ENCODE peak calls at places on chromosomes 4 and X, in five cellular contexts. N is A549, S is GM12878, V is endothelial cell of umbilical vein, I is K562. A is an unnamed sample.

GRCh38 chrX:23820235-23820782 is 37.3 kb downstream of the SAT1 start:
- DNase-seq in N (no peak), S (no peak), V (no peak), I (no peak), A (no peak)

GRCh38 chr4:113979973-113980615 is 647 bp upstream of the ARSJ start:
- DNase-seq in N (no peak), S (no peak), V (peak), I (no peak), A (no peak)

GRCh38 chr4:176123710-176124407 is 58.2 kb downstream of the WDR17 start:
- DNase-seq in N (no peak), S (peak), V (peak), I (peak), A (peak)

GRCh38 chr4:53476232-53477037 is 99.0 kb downstream of the FIP1L1 start:
- DNase-seq in N (no peak), S (no peak), V (no peak), I (no peak), A (no peak)

GRCh38 chrX:130539721-130540321 is 138.0 kb downstream of the RBMX2 start:
- DNase-seq in N (peak), S (no peak), V (peak), I (peak), A (peak)

GRCh38 chrX:48540015-48540350 is 469 bp downstream of the TBC1D25 start:
- DNase-seq in N (peak), S (no peak), V (peak), I (peak), A (no peak)

GRCh38 chrX:110755061-110755460 is 40.6 kb downstream of the CHRDL1 start:
- DNase-seq in N (no peak), S (no peak), V (no peak), I (no peak), A (no peak)

GRCh38 chr4:76692761-76693160 is 205.2 kb downstream of the SOWAHB start:
- DNase-seq in N (no peak), S (no peak), V (no peak), I (no peak), A (no peak)

GRCh38 chr4:118821590-118822293 is 14.2 kb downstream of the SEC24D start:
- DNase-seq in N (no peak), S (no peak), V (no peak), I (no peak), A (no peak)
- TF ChIP-seq MYC in N (no peak), S (no peak), V (no peak), I (no peak), A (no peak)

GRCh38 chr4:151443777-151444176 is 34.8 kb downstream of the FHIP1A start:
- DNase-seq in N (no peak), S (no peak), V (no peak), I (no peak), A (no peak)

GRCh38 chr4:151442002-151442401 is 33.0 kb downstream of the FHIP1A start:
- DNase-seq in N (no peak), S (no peak), V (no peak), I (no peak), A (no peak)

GRCh38 chr4:151443247-151443646 is 34.3 kb downstream of the FHIP1A start:
- DNase-seq in N (no peak), S (no peak), V (no peak), I (no peak), A (no peak)

DNA sequence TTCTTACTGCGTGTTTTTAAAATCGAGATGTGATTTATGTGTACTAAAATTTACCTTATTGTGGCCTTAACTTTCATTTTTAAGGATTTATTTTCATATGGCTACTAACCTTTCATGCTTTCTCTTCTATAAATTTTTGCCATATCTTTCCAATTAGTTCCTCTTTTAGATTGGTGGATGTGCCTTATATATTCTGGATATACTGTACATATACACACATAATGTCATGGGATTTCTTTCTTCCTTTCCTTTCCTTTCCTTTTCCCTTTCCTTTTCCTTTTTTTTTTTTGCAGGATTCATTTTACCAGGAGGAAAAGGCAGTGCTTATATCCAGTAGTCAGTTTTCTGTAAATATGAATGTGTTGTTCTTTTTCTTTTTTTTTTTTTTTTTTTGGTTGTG is 37.2 kb downstream of the FHIP1A start:
- DNase-seq in N (no peak), S (no peak), V (no peak), I (no peak), A (no peak)
- TF ChIP-seq CTCF in N (no peak), S (no peak), V (no peak), I (no peak), A (no peak)

GRCh38 chr4:116346750-116347149 is 738.6 kb downstream of the TRAM1L1 start:
- DNase-seq in N (no peak), S (no peak), V (no peak), I (no peak), A (no peak)

GRCh38 chr4:116343809-116344208 is 741.6 kb downstream of the TRAM1L1 start:
- DNase-seq in N (no peak), S (no peak), V (no peak), I (no peak), A (no peak)

DNA sequence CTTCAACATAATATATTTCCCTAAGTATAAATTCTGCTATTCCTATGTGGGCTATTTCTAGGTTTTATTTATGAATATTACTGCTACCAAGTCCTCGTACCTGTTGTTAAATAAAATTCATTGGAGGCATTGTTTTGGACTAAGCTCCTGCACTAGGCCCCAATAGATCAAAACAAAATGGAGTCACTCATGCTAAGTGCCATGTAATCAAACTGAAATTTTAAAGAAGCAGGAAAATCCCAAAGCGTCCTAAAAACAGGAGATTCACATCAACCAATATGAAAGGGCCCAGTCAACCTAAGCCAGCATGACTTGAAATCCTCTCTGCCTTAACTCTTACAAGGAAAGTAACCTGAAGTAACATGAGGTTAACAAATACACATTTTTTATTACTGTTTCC is 743.2 kb downstream of the TRAM1L1 start:
- DNase-seq in N (no peak), S (no peak), V (no peak), I (no peak), A (no peak)
- TF ChIP-seq MYC in N (no peak), S (no peak), V (no peak), I (no peak), A (no peak)

GRCh38 chrX:70954871-70955270 is 24.0 kb upstream of the SLC7A3 start:
- DNase-seq in N (no peak), S (no peak), V (no peak), I (no peak), A (no peak)

DNA sequence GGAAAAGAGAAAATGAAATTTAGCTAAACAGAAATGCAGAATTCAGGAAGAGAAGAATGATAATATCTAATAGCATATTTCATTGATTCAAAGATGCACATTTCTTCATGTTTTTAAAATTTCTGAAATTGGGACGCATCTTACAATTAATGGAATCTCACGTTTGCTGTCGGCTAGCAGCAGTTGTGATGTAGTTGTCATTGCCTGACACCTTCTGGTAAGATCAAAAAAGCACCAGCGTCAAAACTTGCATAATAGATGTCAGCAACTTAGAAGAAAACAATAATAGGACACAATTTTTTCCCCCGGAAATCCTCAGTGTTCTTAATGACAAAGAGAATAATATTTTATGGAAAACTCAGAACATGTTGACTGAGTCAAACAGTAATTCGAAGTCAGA is 29.8 kb upstream of the SLC7A3 start:
- DNase-seq in N (no peak), S (no peak), V (no peak), I (no peak), A (peak)
- TF ChIP-seq CTCF in N (peak), S (no peak), V (no peak), I (no peak), A (no peak)

GRCh38 chr4:27013012-27013411 is 152.4 kb downstream of the STIM2 start:
- DNase-seq in N (no peak), S (no peak), V (no peak), I (no peak), A (no peak)

GRCh38 chr4:27011401-27011800 is 150.8 kb downstream of the STIM2 start:
- DNase-seq in N (no peak), S (no peak), V (no peak), I (no peak), A (no peak)

GRCh38 chr4:27009539-27009938 is 148.9 kb downstream of the STIM2 start:
- DNase-seq in N (no peak), S (no peak), V (peak), I (no peak), A (no peak)

GRCh38 chr4:27008693-27009092 is 148.1 kb downstream of the STIM2 start:
- DNase-seq in N (no peak), S (no peak), V (no peak), I (no peak), A (no peak)

DNA sequence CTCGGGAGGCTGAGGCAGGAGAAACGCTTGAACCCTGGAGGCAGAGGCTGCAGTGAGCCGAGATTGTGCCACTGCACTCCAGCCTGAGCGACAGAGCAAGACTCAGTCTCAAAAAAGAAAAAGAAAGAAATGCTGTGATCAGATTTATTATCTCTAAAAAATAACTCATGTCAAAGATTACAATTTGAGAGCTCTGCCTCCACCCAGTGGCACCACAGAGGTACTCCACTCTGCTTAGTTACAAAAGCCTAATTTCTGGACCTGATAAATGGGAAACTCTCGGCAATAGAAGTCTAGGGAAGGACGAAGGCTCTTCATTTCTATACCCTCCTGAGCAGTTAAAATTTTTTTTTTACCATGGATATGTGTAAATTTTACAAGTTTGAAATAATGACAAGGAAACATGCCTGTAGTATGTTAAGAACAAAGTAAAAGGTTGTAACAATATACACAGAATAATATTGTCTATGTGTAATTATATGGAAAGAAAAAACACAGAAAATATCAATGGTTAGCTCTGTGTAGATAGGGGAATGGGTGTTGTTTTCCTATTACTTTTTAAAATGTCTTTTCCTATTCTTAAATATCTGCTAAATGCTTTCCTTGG is 149.8 kb downstream of the STIM2 start:
- DNase-seq in N (peak), S (peak), V (peak), I (peak), A (peak)
- TF ChIP-seq MYC in N (no peak), S (no peak), V (no peak), I (no peak), A (no peak)

DNA sequence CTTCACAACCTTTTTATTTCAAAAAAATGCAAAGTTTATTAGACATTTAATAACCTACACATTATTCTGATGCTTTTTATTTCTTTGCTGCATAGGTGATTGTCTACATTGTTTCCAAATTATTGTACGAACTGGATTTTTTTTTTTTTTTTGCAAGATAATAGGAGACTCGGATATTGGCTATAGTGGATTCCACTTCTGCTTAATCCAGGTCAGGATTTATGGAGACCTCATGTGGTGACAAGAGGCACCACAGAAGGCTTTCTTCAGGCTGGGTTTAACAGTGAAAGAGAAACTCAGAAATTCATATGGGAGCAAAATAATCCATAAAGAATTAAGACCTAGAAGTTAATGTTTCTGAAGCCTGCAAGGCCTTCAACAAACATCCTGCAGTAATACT is 2.4 kb upstream of the SLIT2 start:
- DNase-seq in N (no peak), S (no peak), V (peak), I (no peak), A (peak)
- TF ChIP-seq CTCF in N (no peak), S (no peak), V (peak), I (no peak), A (peak)

DNA sequence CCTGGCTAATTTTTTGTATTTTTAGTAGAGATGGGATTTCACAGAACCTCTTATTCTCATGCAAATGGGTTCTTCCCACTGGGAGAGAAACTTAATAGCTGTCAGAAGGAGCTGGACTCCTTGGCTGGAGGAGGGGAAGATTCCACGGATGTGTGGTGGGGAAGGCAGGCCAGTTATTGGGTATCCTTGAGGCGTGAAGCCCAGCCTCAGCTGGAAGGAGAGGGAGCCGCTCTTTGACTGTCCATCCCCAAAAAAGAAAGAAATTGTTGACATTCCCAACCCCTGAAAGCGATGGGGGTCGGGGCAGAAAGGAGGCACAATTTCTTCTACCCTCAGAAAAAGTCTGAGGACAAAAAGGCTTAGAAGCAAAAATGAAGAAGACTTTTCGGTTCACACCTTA is 983.1 kb upstream of the PABPC4L start:
- DNase-seq in N (no peak), S (no peak), V (no peak), I (no peak), A (no peak)
- TF ChIP-seq MYC in N (no peak), S (no peak), V (no peak), I (no peak), A (no peak)

A was measured in NB4.